ENCODE peak calls at places on chromosome 4, in six cellular contexts. One of them, this sample, is unnamed.

GRCh38 chr4:67883463-67883862 is 339 bp downstream of the TMPRSS11D start:
- DNase-seq in kidney epithelial cell: no peak
- DNase-seq in cardiac fibroblast: no peak
- DNase-seq in MM.1S: no peak
- DNase-seq in tibial artery: no peak
- DNase-seq in upper lobe of left lung: no peak
- DNase-seq in this sample: no peak

GRCh38 chr4:143348233-143349077 is 11.8 kb downstream of the GAB1 start:
- DNase-seq in MM.1S: no peak
- DNase-seq in tibial artery: no peak
- DNase-seq in kidney epithelial cell: no peak
- DNase-seq in cardiac fibroblast: no peak
- DNase-seq in upper lobe of left lung: no peak
- DNase-seq in this sample: peak; percentile 57

GRCh38 chr4:87949961-87950360 is 25.6 kb upstream of the SPP1 start:
- DNase-seq in MM.1S: no peak
- DNase-seq in cardiac fibroblast: peak; percentile 26
- DNase-seq in upper lobe of left lung: no peak
- DNase-seq in tibial artery: no peak
- DNase-seq in kidney epithelial cell: peak; percentile 69
- DNase-seq in this sample: no peak

GRCh38 chr4:14910411-14910810 is 91.9 kb upstream of the CPEB2 start:
- DNase-seq in upper lobe of left lung: peak; percentile 76
- DNase-seq in tibial artery: no peak
- DNase-seq in kidney epithelial cell: no peak
- DNase-seq in cardiac fibroblast: no peak
- DNase-seq in MM.1S: peak; percentile 37
- DNase-seq in this sample: no peak

GRCh38 chr4:15765910-15766703 is 12.0 kb upstream of the CD38 start:
- DNase-seq in upper lobe of left lung: no peak
- DNase-seq in cardiac fibroblast: no peak
- DNase-seq in kidney epithelial cell: no peak
- DNase-seq in MM.1S: peak; percentile 81
- DNase-seq in tibial artery: no peak
- DNase-seq in this sample: no peak

GRCh38 chr4:105990933-105991332 is 95.7 kb downstream of the NPNT start:
- DNase-seq in MM.1S: no peak
- DNase-seq in cardiac fibroblast: peak; percentile 74
- DNase-seq in kidney epithelial cell: peak; percentile 73
- DNase-seq in upper lobe of left lung: peak; percentile 58
- DNase-seq in tibial artery: peak; percentile 62
- DNase-seq in this sample: peak; percentile 62

GRCh38 chr4:106541253-106541652 is 172.7 kb upstream of the GIMD1 start:
- DNase-seq in tibial artery: no peak
- DNase-seq in MM.1S: no peak
- DNase-seq in kidney epithelial cell: peak; percentile 18
- DNase-seq in cardiac fibroblast: peak; percentile 73
- DNase-seq in upper lobe of left lung: no peak
- DNase-seq in this sample: no peak

GRCh38 chr4:152094851-152095700 is 334.3 kb upstream of the GATB start:
- DNase-seq in tibial artery: no peak
- DNase-seq in cardiac fibroblast: peak; percentile 12
- DNase-seq in upper lobe of left lung: no peak
- DNase-seq in kidney epithelial cell: no peak
- DNase-seq in MM.1S: no peak
- DNase-seq in this sample: no peak

GRCh38 chr4:52358855-52359254 is 300.2 kb downstream of the USP46 start:
- DNase-seq in upper lobe of left lung: no peak
- DNase-seq in MM.1S: no peak
- DNase-seq in kidney epithelial cell: no peak
- DNase-seq in cardiac fibroblast: no peak
- DNase-seq in tibial artery: no peak
- DNase-seq in this sample: no peak

GRCh38 chr4:119314356-119314755 is 7.6 kb downstream of the FABP2 start:
- DNase-seq in upper lobe of left lung: no peak
- DNase-seq in tibial artery: no peak
- DNase-seq in cardiac fibroblast: peak; percentile 74
- DNase-seq in MM.1S: peak; percentile 55
- DNase-seq in kidney epithelial cell: peak; percentile 12
- DNase-seq in this sample: no peak

GRCh38 chr4:18042012-18042411 is 20.5 kb upstream of the LCORL start:
- DNase-seq in upper lobe of left lung: no peak
- DNase-seq in MM.1S: no peak
- DNase-seq in kidney epithelial cell: no peak
- DNase-seq in tibial artery: no peak
- DNase-seq in cardiac fibroblast: no peak
- DNase-seq in this sample: no peak

GRCh38 chr4:53591372-53591892 is at the start of gene LNX1:
- DNase-seq in MM.1S: peak; percentile 33
- DNase-seq in cardiac fibroblast: no peak
- DNase-seq in kidney epithelial cell: no peak
- DNase-seq in upper lobe of left lung: peak; percentile 92
- DNase-seq in tibial artery: no peak
- DNase-seq in this sample: peak; percentile 90

GRCh38 chr4:108943971-108944370 is 181.1 kb upstream of the ETNPPL start:
- DNase-seq in kidney epithelial cell: no peak
- DNase-seq in cardiac fibroblast: no peak
- DNase-seq in tibial artery: no peak
- DNase-seq in upper lobe of left lung: no peak
- DNase-seq in MM.1S: no peak
- DNase-seq in this sample: no peak

GRCh38 chr4:4470208-4470607 is 71.6 kb downstream of the STX18 start:
- DNase-seq in upper lobe of left lung: no peak
- DNase-seq in tibial artery: no peak
- DNase-seq in cardiac fibroblast: peak; percentile 66
- DNase-seq in MM.1S: no peak
- DNase-seq in kidney epithelial cell: no peak
- DNase-seq in this sample: no peak

GRCh38 chr4:95545526-95545925 is 3.2 kb downstream of the UNC5C start:
- DNase-seq in tibial artery: no peak
- DNase-seq in upper lobe of left lung: no peak
- DNase-seq in MM.1S: no peak
- DNase-seq in cardiac fibroblast: peak; percentile 34
- DNase-seq in kidney epithelial cell: no peak
- DNase-seq in this sample: no peak

GRCh38 chr4:95541889-95542607 is 6.7 kb downstream of the UNC5C start:
- DNase-seq in tibial artery: no peak
- DNase-seq in cardiac fibroblast: peak; percentile 60
- DNase-seq in kidney epithelial cell: no peak
- DNase-seq in MM.1S: no peak
- DNase-seq in upper lobe of left lung: no peak
- DNase-seq in this sample: no peak

GRCh38 chr4:95546866-95547707 is 1.7 kb downstream of the UNC5C start:
- DNase-seq in kidney epithelial cell: no peak
- DNase-seq in tibial artery: no peak
- DNase-seq in cardiac fibroblast: peak; percentile 41
- DNase-seq in upper lobe of left lung: no peak
- DNase-seq in MM.1S: no peak
- DNase-seq in this sample: no peak

GRCh38 chr4:95546236-95546635 is 2.5 kb downstream of the UNC5C start:
- DNase-seq in MM.1S: no peak
- DNase-seq in cardiac fibroblast: peak; percentile 35
- DNase-seq in tibial artery: no peak
- DNase-seq in kidney epithelial cell: no peak
- DNase-seq in upper lobe of left lung: no peak
- DNase-seq in this sample: no peak

GRCh38 chr4:95544433-95545103 is 4.2 kb downstream of the UNC5C start:
- DNase-seq in kidney epithelial cell: no peak
- DNase-seq in tibial artery: no peak
- DNase-seq in upper lobe of left lung: no peak
- DNase-seq in cardiac fibroblast: peak; percentile 65
- DNase-seq in MM.1S: no peak
- DNase-seq in this sample: no peak
- TF ChIP-seq CTCF in kidney epithelial cell: peak; percentile 31
- TF ChIP-seq CTCF in tibial artery: no peak
- TF ChIP-seq CTCF in upper lobe of left lung: no peak
- TF ChIP-seq CTCF in cardiac fibroblast: peak; percentile 33
- TF ChIP-seq CTCF in MM.1S: no peak
- TF ChIP-seq CTCF in this sample: no peak

GRCh38 chr4:59597536-59598232 is 1602.4 kb upstream of the ADGRL3 start:
- DNase-seq in tibial artery: no peak
- DNase-seq in upper lobe of left lung: peak; percentile 28
- DNase-seq in MM.1S: no peak
- DNase-seq in cardiac fibroblast: peak; percentile 1
- DNase-seq in kidney epithelial cell: no peak
- DNase-seq in this sample: no peak

DNA sequence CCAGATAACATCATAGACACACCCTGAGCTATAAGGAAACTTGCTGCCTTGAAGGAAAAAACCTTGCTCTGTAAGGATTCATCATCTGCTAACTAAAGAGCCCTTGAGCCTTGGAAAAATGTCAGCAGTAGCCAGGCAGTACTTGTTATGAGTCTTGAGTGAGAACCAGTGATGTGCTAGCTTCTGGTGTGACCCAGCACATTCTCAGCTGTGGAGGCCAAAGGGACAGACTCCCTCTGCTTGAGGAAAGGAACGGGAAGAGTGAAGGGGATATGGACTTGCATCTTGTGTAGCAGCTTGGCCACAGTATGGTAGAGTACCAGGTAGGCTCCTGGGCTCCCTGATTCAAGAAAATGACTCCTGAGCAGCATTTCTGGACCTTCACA is 1601.9 kb upstream of the ADGRL3 start:
- DNase-seq in tibial artery: no peak
- DNase-seq in upper lobe of left lung: peak; percentile 40
- DNase-seq in MM.1S: no peak
- DNase-seq in kidney epithelial cell: no peak
- DNase-seq in cardiac fibroblast: no peak
- DNase-seq in this sample: no peak
- H3K4me3 ChIP-seq in tibial artery: no peak overlapping the region
- H3K4me3 ChIP-seq in upper lobe of left lung: no peak overlapping the region
- H3K4me3 ChIP-seq in MM.1S: no peak overlapping the region
- H3K4me3 ChIP-seq in kidney epithelial cell: no peak overlapping the region
- H3K4me3 ChIP-seq in cardiac fibroblast: no peak overlapping the region
- H3K4me3 ChIP-seq in this sample: no peak overlapping the region

GRCh38 chr4:2245787-2246275 is 3.9 kb upstream of the HAUS3 start:
- DNase-seq in tibial artery: no peak
- DNase-seq in cardiac fibroblast: no peak
- DNase-seq in MM.1S: no peak
- DNase-seq in kidney epithelial cell: no peak
- DNase-seq in upper lobe of left lung: no peak
- DNase-seq in this sample: no peak

GRCh38 chr4:2241410-2242353 is at the start of the genes HAUS3 and POLN:
- DNase-seq in cardiac fibroblast: peak; percentile 98
- DNase-seq in MM.1S: peak; percentile 98
- DNase-seq in kidney epithelial cell: peak; percentile 70
- DNase-seq in tibial artery: peak; percentile 97
- DNase-seq in upper lobe of left lung: peak; percentile 99
- DNase-seq in this sample: peak; percentile 100

GRCh38 chr4:2246384-2247127 is 4.6 kb upstream of the HAUS3 start:
- DNase-seq in cardiac fibroblast: no peak
- DNase-seq in kidney epithelial cell: no peak
- DNase-seq in MM.1S: no peak
- DNase-seq in upper lobe of left lung: peak; percentile 17
- DNase-seq in tibial artery: peak; percentile 18
- DNase-seq in this sample: peak; percentile 50

GRCh38 chr4:2244947-2245786 is 3.2 kb upstream of the HAUS3 start:
- DNase-seq in upper lobe of left lung: peak; percentile 18
- DNase-seq in kidney epithelial cell: no peak
- DNase-seq in tibial artery: no peak
- DNase-seq in cardiac fibroblast: no peak
- DNase-seq in MM.1S: no peak
- DNase-seq in this sample: peak; percentile 34

GRCh38 chr4:2243682-2244380 is 1.9 kb upstream of the HAUS3 start:
- DNase-seq in kidney epithelial cell: no peak
- DNase-seq in MM.1S: peak; percentile 51
- DNase-seq in upper lobe of left lung: peak; percentile 67
- DNase-seq in cardiac fibroblast: peak; percentile 68
- DNase-seq in tibial artery: peak; percentile 72
- DNase-seq in this sample: peak; percentile 62
- TF ChIP-seq CTCF in kidney epithelial cell: peak; percentile 27
- TF ChIP-seq CTCF in MM.1S: peak; percentile 51
- TF ChIP-seq CTCF in upper lobe of left lung: no peak
- TF ChIP-seq CTCF in cardiac fibroblast: peak; percentile 23
- TF ChIP-seq CTCF in tibial artery: no peak
- TF ChIP-seq CTCF in this sample: no peak

GRCh38 chr4:114613579-114613978 is 15.0 kb downstream of the UGT8 start:
- DNase-seq in upper lobe of left lung: no peak
- DNase-seq in kidney epithelial cell: no peak
- DNase-seq in tibial artery: no peak
- DNase-seq in MM.1S: no peak
- DNase-seq in cardiac fibroblast: no peak
- DNase-seq in this sample: no peak

DNA sequence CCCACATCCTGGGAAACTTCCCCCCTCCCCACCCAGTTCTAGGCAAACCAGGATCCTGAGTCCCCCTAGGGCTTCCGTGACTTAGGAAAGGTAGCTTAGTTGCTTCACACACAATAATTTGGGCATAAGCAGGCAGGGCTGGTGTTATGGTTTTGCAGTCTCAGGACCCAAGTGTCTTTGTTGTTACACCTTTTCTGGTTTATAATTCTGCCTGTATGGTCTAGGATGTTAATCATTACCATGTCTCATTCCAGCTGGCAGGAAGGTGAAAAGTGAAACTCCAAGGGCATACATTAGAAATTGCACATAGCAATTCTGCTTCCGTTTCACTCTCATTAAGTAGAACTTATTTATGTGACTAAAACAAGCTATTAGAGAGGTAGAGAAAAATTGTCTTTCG is 16.8 kb downstream of the UGT8 start:
- DNase-seq in MM.1S: no peak
- DNase-seq in tibial artery: no peak
- DNase-seq in upper lobe of left lung: no peak
- DNase-seq in cardiac fibroblast: no peak
- DNase-seq in kidney epithelial cell: no peak
- DNase-seq in this sample: peak; percentile 58
- H3K4me3 ChIP-seq in MM.1S: no peak overlapping the region
- H3K4me3 ChIP-seq in tibial artery: no peak overlapping the region
- H3K4me3 ChIP-seq in upper lobe of left lung: peak overlapping the region; percentile 32
- H3K4me3 ChIP-seq in cardiac fibroblast: no peak overlapping the region
- H3K4me3 ChIP-seq in kidney epithelial cell: peak overlapping the region; percentile 31
- H3K4me3 ChIP-seq in this sample: no peak overlapping the region

GRCh38 chr4:123093247-123093646 is 170.8 kb upstream of the NUDT6 start:
- DNase-seq in upper lobe of left lung: no peak
- DNase-seq in MM.1S: no peak
- DNase-seq in cardiac fibroblast: no peak
- DNase-seq in kidney epithelial cell: no peak
- DNase-seq in tibial artery: no peak
- DNase-seq in this sample: no peak

GRCh38 chr4:123090886-123091285 is 168.5 kb upstream of the NUDT6 start:
- DNase-seq in tibial artery: no peak
- DNase-seq in MM.1S: no peak
- DNase-seq in kidney epithelial cell: no peak
- DNase-seq in upper lobe of left lung: no peak
- DNase-seq in cardiac fibroblast: no peak
- DNase-seq in this sample: no peak

GRCh38 chr4:123092603-123093002 is 170.2 kb upstream of the NUDT6 start:
- DNase-seq in kidney epithelial cell: no peak
- DNase-seq in tibial artery: no peak
- DNase-seq in cardiac fibroblast: no peak
- DNase-seq in upper lobe of left lung: no peak
- DNase-seq in MM.1S: no peak
- DNase-seq in this sample: no peak

GRCh38 chr4:123096038-123096437 is 173.6 kb upstream of the NUDT6 start:
- DNase-seq in tibial artery: no peak
- DNase-seq in MM.1S: no peak
- DNase-seq in upper lobe of left lung: no peak
- DNase-seq in kidney epithelial cell: no peak
- DNase-seq in cardiac fibroblast: peak; percentile 57
- DNase-seq in this sample: no peak
- TF ChIP-seq CTCF in tibial artery: no peak
- TF ChIP-seq CTCF in MM.1S: peak; percentile 6
- TF ChIP-seq CTCF in upper lobe of left lung: no peak
- TF ChIP-seq CTCF in kidney epithelial cell: peak; percentile 23
- TF ChIP-seq CTCF in cardiac fibroblast: peak; percentile 45
- TF ChIP-seq CTCF in this sample: no peak